ENCODE peak calls at places on chromosomes 13 and 19, in seven cellular contexts. R is cardiac fibroblast, U is neural progenitor cell, C is hepatocyte, S is fibroblast of lung, H is psoas muscle, B is retinal pigment epithelial cell. G is an unnamed sample.

GRCh38 chr19:38596057-38596981 is 21.4 kb downstream of the MAP4K1 start:
- DNase-seq in U (peak), H (peak), B (no peak), C (peak), R (no peak), S (no peak), G (no peak)

GRCh38 chr19:34649886-34650543 is 26.9 kb downstream of the SCGB2B2 start:
- DNase-seq in S (no peak), U (no peak), R (no peak), H (no peak), C (no peak), B (no peak), G (no peak)

GRCh38 chr19:18710986-18711751 is 27.7 kb downstream of the CRTC1 start:
- DNase-seq in U (no peak), R (no peak), S (peak), C (no peak), B (no peak), H (peak), G (no peak)

GRCh38 chr13:100234524-100235136 is 145.7 kb downstream of the PCCA start:
- DNase-seq in R (peak), U (no peak), C (no peak), S (peak), H (no peak), B (no peak), G (peak)

GRCh38 chr13:24124789-24125476 is 35.6 kb upstream of the SPATA13 start:
- DNase-seq in R (no peak), B (no peak), U (peak), S (no peak), C (no peak), H (no peak), G (no peak)

GRCh38 chr13:109672545-109672944 is 113.8 kb downstream of the IRS2 start:
- DNase-seq in C (no peak), H (no peak), B (no peak), R (no peak), S (no peak), U (peak), G (peak)

GRCh38 chr13:39415003-39415402 is 188.0 kb downstream of the LHFPL6 start:
- DNase-seq in U (no peak), S (peak), H (no peak), C (no peak), R (peak), B (peak), G (no peak)

GRCh38 chr13:26965976-26966375 is 205.4 kb upstream of the GPR12 start:
- DNase-seq in S (peak), C (peak), U (no peak), B (no peak), H (no peak), R (peak), G (no peak)

GRCh38 chr19:41956621-41957020 is 2.5 kb downstream of the RABAC1 start:
- DNase-seq in R (no peak), U (no peak), H (no peak), C (no peak), S (no peak), B (no peak), G (no peak)

GRCh38 chr13:39159393-39159792 is 121.1 kb downstream of the NHLRC3 start:
- DNase-seq in S (no peak), C (no peak), U (no peak), R (no peak), B (peak), H (no peak), G (no peak)

GRCh38 chr13:98930014-98930625 is 47.7 kb downstream of the DOCK9 start:
- DNase-seq in R (no peak), U (no peak), B (no peak), C (peak), H (peak), S (no peak), G (no peak)

GRCh38 chr19:13154911-13155471 is 4.8 kb downstream of the IER2 start:
- DNase-seq in C (peak), B (no peak), S (peak), H (peak), R (peak), U (peak), G (peak)
- TF ChIP-seq CTCF in C (peak), B (peak), S (peak), H (no peak), R (peak), U (peak), G (peak)

DNA sequence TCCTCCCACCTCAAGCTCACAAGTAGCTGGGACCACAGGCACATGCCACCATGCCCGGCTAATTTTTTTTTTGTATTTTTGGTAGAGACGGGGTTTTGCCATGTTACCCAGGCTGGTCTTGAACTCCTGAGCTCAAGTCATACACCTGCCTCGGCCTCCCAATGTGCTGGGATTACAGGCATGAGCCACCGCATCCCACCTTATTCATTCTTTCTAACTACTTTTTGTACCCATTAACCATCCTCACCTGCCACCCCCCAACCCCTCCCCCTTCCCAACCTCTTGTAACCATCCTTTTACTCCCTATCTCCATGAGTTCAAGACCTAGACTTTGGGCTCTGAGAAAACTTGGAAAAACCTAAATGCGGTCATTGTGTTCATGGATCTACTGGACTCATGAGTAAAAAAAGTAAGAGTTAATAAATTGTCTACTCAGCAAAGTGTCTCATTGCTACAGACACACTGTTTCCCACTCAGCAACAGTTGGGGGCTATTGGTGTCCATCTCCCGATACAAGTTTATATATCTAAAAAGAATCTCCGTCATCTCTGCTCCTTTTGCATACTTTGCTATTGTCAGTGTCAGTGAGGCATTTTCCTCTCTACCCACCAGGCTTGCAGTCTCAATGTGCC is 44.1 kb upstream of the MEDAG start:
- DNase-seq in B (no peak), U (no peak), R (no peak), S (no peak), H (no peak), C (no peak), G (no peak)
- TF ChIP-seq CTCF in B (no peak), U (no peak), R (no peak), S (no peak), H (no peak), C (no peak), G (no peak)

GRCh38 chr13:49248433-49249002 is 793 bp downstream of the CDADC1 start:
- DNase-seq in C (peak), U (peak), S (peak), H (no peak), B (no peak), R (peak), G (peak)
- TF ChIP-seq CTCF in C (peak), U (no peak), S (no peak), H (no peak), B (peak), R (no peak), G (peak)

GRCh38 chr19:14529254-14530004 is at the start of gene TECR:
- DNase-seq in U (peak), B (peak), C (peak), S (peak), H (peak), R (peak), G (peak)
- TF ChIP-seq CTCF in U (no peak), B (no peak), C (peak), S (no peak), H (no peak), R (no peak), G (peak)

GRCh38 chr19:13884726-13885591 is 8.0 kb downstream of the NANOS3 start:
- DNase-seq in R (no peak), B (no peak), C (no peak), S (no peak), U (no peak), H (no peak), G (no peak)

GRCh38 chr19:13881692-13882418 is 4.9 kb downstream of the NANOS3 start:
- DNase-seq in U (peak), R (peak), S (no peak), H (peak), C (no peak), B (no peak), G (peak)

GRCh38 chr19:13882841-13883240 is 5.9 kb downstream of the NANOS3 start:
- DNase-seq in B (no peak), H (no peak), C (no peak), U (no peak), R (no peak), S (no peak), G (no peak)

GRCh38 chr19:13882419-13882795 is 5.5 kb downstream of the NANOS3 start:
- DNase-seq in C (no peak), B (no peak), H (no peak), S (no peak), U (no peak), R (no peak), G (no peak)

GRCh38 chr19:13883665-13884064 is 6.7 kb downstream of the NANOS3 start:
- DNase-seq in U (no peak), C (no peak), R (no peak), S (no peak), B (no peak), H (no peak), G (no peak)
- TF ChIP-seq CTCF in U (peak), C (no peak), R (no peak), S (no peak), B (peak), H (no peak), G (peak)

DNA sequence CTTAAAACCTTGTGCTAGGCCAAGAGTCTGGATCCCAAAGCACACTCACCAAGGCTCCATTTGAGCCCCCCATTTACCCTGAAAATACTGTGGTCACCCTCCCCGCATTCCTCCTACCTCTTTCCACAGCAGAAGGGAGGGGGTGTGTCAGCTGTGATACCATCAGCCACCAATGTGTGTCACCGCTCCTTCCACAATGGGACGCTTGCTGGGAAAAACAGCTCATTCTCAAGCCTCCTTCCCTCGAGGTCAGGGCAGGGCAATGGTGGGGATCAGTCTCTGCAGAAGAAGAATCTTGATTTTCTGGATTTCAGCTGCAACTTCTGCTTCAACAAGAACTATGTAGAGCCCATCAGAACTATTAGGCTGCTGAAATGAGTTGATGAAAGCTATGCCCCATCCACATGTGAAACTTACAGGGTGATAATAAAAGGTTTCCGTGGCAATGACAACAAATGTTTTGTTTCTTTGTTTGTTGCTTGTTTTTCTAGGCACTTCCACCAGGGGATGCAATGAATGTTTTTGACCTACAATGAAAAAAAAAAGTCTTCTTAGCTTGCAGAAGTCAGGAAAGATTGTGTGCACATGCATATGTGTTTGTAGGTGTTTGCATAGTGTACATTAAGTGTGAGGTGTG is 26.4 kb upstream of the ZNF507 start:
- DNase-seq in C (peak), H (no peak), S (no peak), R (peak), B (no peak), U (peak), G (no peak)
- TF ChIP-seq CTCF in C (peak), H (no peak), S (no peak), R (no peak), B (peak), U (peak), G (peak)

DNA sequence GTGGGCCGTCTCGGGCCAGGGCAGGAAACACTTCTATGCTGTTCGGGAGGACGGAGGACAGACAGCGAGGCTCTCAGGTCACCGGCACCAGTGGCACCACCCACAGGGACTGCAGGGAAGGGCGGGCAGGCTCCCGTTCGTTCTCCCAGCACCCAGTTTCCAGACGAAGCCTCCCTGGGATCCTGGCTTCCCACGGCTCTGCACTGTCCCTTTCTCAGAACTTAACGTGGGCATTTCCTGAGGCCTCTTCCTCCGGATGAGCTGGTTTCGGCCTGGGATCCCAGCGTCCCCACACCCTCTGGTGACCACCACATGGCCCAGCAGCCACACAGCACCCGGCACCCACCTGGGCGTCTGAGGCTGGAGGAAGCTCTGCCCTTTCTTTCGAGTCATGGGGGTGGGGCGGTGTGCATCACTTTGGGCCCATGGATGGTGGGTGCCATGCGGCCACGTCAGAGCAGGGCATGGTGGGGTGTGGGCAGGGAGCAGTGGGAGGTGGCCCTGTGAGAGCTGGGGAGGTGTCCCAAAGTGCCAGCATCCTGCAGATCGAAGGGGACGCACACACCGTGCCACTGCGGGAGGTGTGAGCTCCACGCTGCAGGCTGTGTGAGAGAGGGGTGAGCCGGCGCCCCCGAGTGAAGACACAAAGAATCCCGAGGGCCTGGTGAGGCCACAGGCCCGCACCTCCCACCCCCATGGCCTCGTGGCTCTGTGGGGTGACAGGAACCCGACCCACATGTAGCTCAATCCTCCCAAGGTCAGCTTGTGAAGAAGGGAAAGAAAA is 38.7 kb upstream of the GRTP1 start:
- DNase-seq in B (no peak), U (no peak), S (no peak), R (no peak), H (peak), C (no peak), G (no peak)
- TF ChIP-seq CTCF in B (no peak), U (no peak), S (no peak), R (no peak), H (no peak), C (no peak), G (no peak)

DNA sequence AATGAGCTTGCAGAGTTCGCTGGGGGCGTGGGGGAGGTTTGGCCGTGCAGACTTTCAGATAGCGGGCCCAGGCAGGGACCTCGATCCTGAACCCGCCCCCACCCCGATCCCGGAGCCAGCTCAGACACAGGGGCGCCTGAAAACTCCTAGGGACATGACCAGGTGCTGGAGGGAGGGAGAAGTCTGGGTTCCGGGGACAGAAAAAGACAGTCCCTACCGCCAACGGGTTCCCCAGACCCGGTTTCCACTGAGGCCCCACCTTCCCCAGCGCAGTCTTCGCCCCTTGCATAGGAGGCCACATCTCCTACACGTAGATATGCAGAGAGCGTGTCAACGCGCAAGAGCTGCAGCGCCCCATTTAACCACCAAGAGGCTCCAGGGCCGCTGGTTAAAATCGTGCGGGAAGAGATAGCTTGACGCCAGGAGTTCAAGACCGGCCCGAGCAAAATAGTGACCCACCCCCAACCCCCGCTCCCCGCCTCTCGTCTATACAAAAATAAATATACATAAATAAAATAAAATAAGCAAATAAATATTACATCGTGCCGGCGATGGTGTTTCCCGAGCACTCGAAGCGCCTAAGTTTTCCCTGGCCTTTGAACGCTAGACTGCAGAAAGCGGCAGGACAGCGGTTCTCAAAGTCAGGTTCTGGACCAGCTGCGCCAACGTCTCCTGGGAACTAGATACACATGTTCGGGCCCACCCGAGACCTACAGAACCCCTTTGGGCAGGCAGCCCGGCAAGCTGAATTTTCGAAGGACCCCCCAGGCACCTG is 8.3 kb downstream of the CCDC8 start:
- DNase-seq in U (peak), R (no peak), S (peak), H (no peak), C (peak), B (no peak), G (no peak)
- TF ChIP-seq CTCF in U (peak), R (no peak), S (no peak), H (no peak), C (peak), B (peak), G (peak)

GRCh38 chr19:3793799-3794198 is 7.6 kb upstream of the MATK start:
- DNase-seq in H (no peak), S (no peak), R (no peak), B (no peak), U (no peak), C (no peak), G (no peak)
- TF ChIP-seq CTCF in H (no peak), S (no peak), R (no peak), B (no peak), U (no peak), C (no peak), G (no peak)

GRCh38 chr13:78680611-78681010 is 21.7 kb upstream of the OBI1 start:
- DNase-seq in U (no peak), S (no peak), R (no peak), H (no peak), C (no peak), B (no peak), G (no peak)

GRCh38 chr13:78674638-78675037 is 15.7 kb upstream of the OBI1 start:
- DNase-seq in U (no peak), R (no peak), C (no peak), B (no peak), H (no peak), S (no peak), G (no peak)

GRCh38 chr13:78679329-78679728 is 20.4 kb upstream of the OBI1 start:
- DNase-seq in S (no peak), U (no peak), H (no peak), C (no peak), R (no peak), B (no peak), G (no peak)

GRCh38 chr13:78680064-78680463 is 21.1 kb upstream of the OBI1 start:
- DNase-seq in R (no peak), C (no peak), U (no peak), S (no peak), B (no peak), H (no peak), G (no peak)

GRCh38 chr13:78675112-78675511 is 16.2 kb upstream of the OBI1 start:
- DNase-seq in S (no peak), B (no peak), H (no peak), C (no peak), U (no peak), R (no peak), G (no peak)
- TF ChIP-seq CTCF in S (no peak), B (no peak), H (no peak), C (no peak), U (no peak), R (no peak), G (no peak)

G was measured in HFFc6.